ENCODE peak calls at places on chromosome 6, in four cellular contexts. P, R, X and F are unnamed samples.
A peak's percentile ranks its signal among the peaks of the same experiment; 100 is the strongest.

GRCh38 chr6:155026366-155027045 is 31.4 kb downstream of the TIAM2 start:
- DNase-seq in X (no peak), R (no peak), P (no peak), F (peak; percentile 23)

GRCh38 chr6:147691436-147691835 is 182.9 kb downstream of the SAMD5 start:
- DNase-seq in P (no peak), X (no peak), R (no peak), F (no peak)

GRCh38 chr6:125216015-125216414 is 62.4 kb downstream of the TPD52L1 start:
- DNase-seq in X (no peak), R (no peak), P (no peak), F (no peak)

GRCh38 chr6:130975325-130975724 is 87.7 kb downstream of the EPB41L2 start:
- DNase-seq in R (no peak), P (no peak), X (no peak), F (no peak)

GRCh38 chr6:111662794-111663231 is 57.1 kb upstream of the TRAF3IP2 start:
- DNase-seq in X (no peak), R (no peak), P (no peak), F (no peak)

GRCh38 chr6:3176562-3177355 is 19.4 kb upstream of the TUBB2A start:
- DNase-seq in R (no peak), P (peak; percentile 46), X (peak; percentile 48), F (peak; percentile 76)

GRCh38 chr6:167993831-167994230 is 3.6 kb upstream of the KIF25 start:
- DNase-seq in X (no peak), R (no peak), P (no peak), F (no peak)

GRCh38 chr6:113907107-113907506 is 50.0 kb downstream of the MARCKS start:
- DNase-seq in P (no peak), R (no peak), X (no peak), F (peak; percentile 19)

GRCh38 chr6:168828035-168828434 is 387.1 kb downstream of the SMOC2 start:
- DNase-seq in R (no peak), P (no peak), X (no peak), F (no peak)

GRCh38 chr6:43927525-43928210 is 157.7 kb downstream of the VEGFA start:
- DNase-seq in P (no peak), X (no peak), R (no peak), F (no peak)

GRCh38 chr6:70982747-70983146 is 25.9 kb upstream of the B3GAT2 start:
- DNase-seq in X (no peak), P (no peak), R (no peak), F (no peak)

GRCh38 chr6:40359808-40360207 is 227.4 kb downstream of the LRFN2 start:
- DNase-seq in P (no peak), R (peak; percentile 34), X (no peak), F (no peak)

GRCh38 chr6:129243377-129243776 is 360.4 kb downstream of the LAMA2 start:
- DNase-seq in P (no peak), X (no peak), R (no peak), F (no peak)

GRCh38 chr6:98834060-98835031 is at the start of gene POU3F2:
- DNase-seq in R (peak; percentile 89), X (peak; percentile 69), P (peak; percentile 99), F (peak; percentile 95)

GRCh38 chr6:161406633-161407032 is 132.8 kb upstream of the AGPAT4 start:
- DNase-seq in P (no peak), R (no peak), X (no peak), F (peak; percentile 59)

GRCh38 chr6:149201068-149201655 is 116.3 kb upstream of the TAB2 start:
- DNase-seq in X (no peak), P (no peak), R (no peak), F (no peak)

GRCh38 chr6:129750390-129750789 is 40.4 kb upstream of the ARHGAP18 start:
- DNase-seq in X (no peak), P (no peak), R (no peak), F (no peak)

GRCh38 chr6:36660771-36661471 is 17.6 kb upstream of the CDKN1A start:
- DNase-seq in X (no peak), R (no peak), P (no peak), F (no peak)

GRCh38 chr6:144283781-144284473 is 1.2 kb upstream of the UTRN start:
- DNase-seq in R (no peak), P (no peak), X (no peak), F (peak; percentile 4)

GRCh38 chr6:11534561-11534960 is 3.0 kb upstream of the TMEM170B start:
- DNase-seq in P (no peak), X (no peak), R (no peak), F (no peak)

GRCh38 chr6:167098825-167099225 is 24.1 kb upstream of the CCR6 start:
- DNase-seq in X (no peak), P (no peak), R (no peak), F (no peak)

GRCh38 chr6:3157151-3157933 is at the start of gene TUBB2A:
- DNase-seq in R (peak; percentile 87), P (peak; percentile 78), X (peak; percentile 86), F (peak; percentile 83)

GRCh38 chr6:76490456-76490855 is 418.0 kb upstream of the IMPG1 start:
- DNase-seq in X (no peak), P (no peak), R (no peak), F (no peak)

GRCh38 chr6:29633532-29633901 is 534 bp upstream of the GABBR1 start:
- DNase-seq in P (peak; percentile 72), X (no peak), R (no peak), F (no peak)

GRCh38 chr6:48184644-48185043 is 73.6 kb upstream of the PTCHD4 start:
- DNase-seq in P (no peak), R (no peak), X (no peak), F (no peak)

GRCh38 chr6:36624461-36625160 is 30.4 kb downstream of the SRSF3 start:
- DNase-seq in P (no peak), R (no peak), X (no peak), F (no peak)

GRCh38 chr6:55654445-55654844 is 75.5 kb upstream of the HMGCLL1 start:
- DNase-seq in P (no peak), X (no peak), R (no peak), F (no peak)

GRCh38 chr6:48068326-48069191 is 42.4 kb downstream of the PTCHD4 start:
- DNase-seq in R (peak; percentile 64), X (no peak), P (no peak), F (no peak)

GRCh38 chr6:36095497-36096391 is 34.6 kb upstream of the MAPK13 start:
- DNase-seq in P (no peak), X (no peak), R (no peak), F (no peak)

GRCh38 chr6:118356054-118356453 is 192.0 kb upstream of the PLN start:
- DNase-seq in X (no peak), R (no peak), P (no peak), F (no peak)

GRCh38 chr6:55437141-55437540 is 109.9 kb downstream of the GFRAL start:
- DNase-seq in P (no peak), X (no peak), R (no peak), F (no peak)

GRCh38 chr6:139920027-139920851 is 545.8 kb upstream of the CITED2 start:
- DNase-seq in P (no peak), X (no peak), R (no peak), F (no peak)